ENCODE peak calls at places on chromosomes 13 and 19, in five cellular contexts. Z, M, J, R and C are unnamed samples.

GRCh38 chr13:93368705-93369104 is 142.1 kb downstream of the GPC6 start:
- DNase-seq in Z (no peak), M (no peak), J (no peak), R (no peak), C (no peak)

GRCh38 chr13:29802621-29803020 is 47.8 kb downstream of the UBL3 start:
- DNase-seq in J (no peak), Z (no peak), R (no peak), M (no peak), C (no peak)

GRCh38 chr19:15296353-15296752 is 36.0 kb downstream of the BRD4 start:
- DNase-seq in J (no peak), R (no peak), Z (no peak), M (no peak), C (no peak)

GRCh38 chr19:40006273-40006691 is 9.4 kb downstream of the ZNF546 start:
- DNase-seq in M (no peak), Z (no peak), J (no peak), R (no peak), C (no peak)

GRCh38 chr13:31069808-31070544 is 91.7 kb downstream of the HSPH1 start:
- DNase-seq in M (no peak), R (no peak), J (no peak), Z (no peak), C (no peak)

GRCh38 chr13:34246511-34246910 is 428.6 kb downstream of the RFC3 start:
- DNase-seq in R (no peak), J (no peak), Z (no peak), M (no peak), C (no peak)

GRCh38 chr13:113876341-113877148 is 12.7 kb upstream of the GAS6 start:
- DNase-seq in M (no peak), J (peak; percentile 66), Z (no peak), R (no peak), C (no peak)

GRCh38 chr13:106734185-106734584 is 166.2 kb upstream of the ARGLU1 start:
- DNase-seq in M (no peak), Z (no peak), R (no peak), J (no peak), C (no peak)

GRCh38 chr19:43699506-43700367 is 16.1 kb upstream of the IRGC start:
- DNase-seq in Z (no peak), J (no peak), M (no peak), R (no peak), C (no peak)

GRCh38 chr19:460877-461609 is at the start of gene SHC2:
- DNase-seq in M (no peak), J (no peak), R (no peak), Z (no peak), C (no peak)

GRCh38 chr13:77028202-77028601 is 1.2 kb upstream of the FBXL3 start:
- DNase-seq in J (no peak), R (no peak), Z (no peak), M (no peak), C (peak; percentile 20)

GRCh38 chr19:11268783-11269267 is 6.5 kb upstream of the DOCK6 start:
- DNase-seq in R (no peak), M (no peak), Z (no peak), J (no peak), C (no peak)

GRCh38 chr19:55376381-55376933 is at the start of gene TMEM190:
- DNase-seq in R (no peak), J (no peak), M (no peak), Z (no peak), C (no peak)

GRCh38 chr13:96925466-96925865 is 68.8 kb downstream of the OXGR1 start:
- DNase-seq in R (no peak), M (no peak), J (no peak), Z (no peak), C (no peak)

GRCh38 chr19:14519860-14520407 is 1.7 kb upstream of the DNAJB1 start:
- DNase-seq in J (no peak), R (no peak), M (no peak), Z (no peak), C (no peak)

GRCh38 chr13:43543331-43543730 is 243.4 kb downstream of the ENOX1 start:
- DNase-seq in M (no peak), Z (no peak), J (no peak), R (no peak), C (no peak)

GRCh38 chr19:18594096-18594823 is 5.7 kb downstream of the REX1BD start:
- DNase-seq in J (peak; percentile 72), M (peak; percentile 16), R (peak; percentile 70), Z (peak; percentile 64), C (peak; percentile 65)

GRCh38 chr19:30670011-30670329 is 297.8 kb downstream of the ZNF536 start:
- DNase-seq in Z (no peak), M (no peak), R (no peak), J (no peak), C (no peak)

GRCh38 chr13:51230473-51231105 is 8.4 kb downstream of the FAM124A start:
- DNase-seq in R (no peak), J (no peak), M (no peak), Z (no peak), C (no peak)

GRCh38 chr19:50478901-50479715 is 2.5 kb upstream of the GARIN5A start:
- DNase-seq in M (no peak), Z (no peak), J (no peak), R (no peak), C (no peak)